ENCODE peak calls at places on chromosome 19, in four cellular contexts. F is HFF-Myc, V is ovary, U is fibroblast of lung. C is an unnamed sample.

GRCh38 chr19:9597027-9597426 is 12.7 kb upstream of the ZNF121 start:
- DNase-seq in F (peak), V (no peak), U (peak), C (peak)

GRCh38 chr19:54473983-54474382 is 887 bp upstream of the CDC42EP5 start:
- DNase-seq in F (no peak), V (no peak), U (no peak), C (no peak)

GRCh38 chr19:38556521-38557174 is 61.1 kb downstream of the MAP4K1 start:
- DNase-seq in F (no peak), V (no peak), U (no peak), C (no peak)

GRCh38 chr19:5905072-5905778 is 553 bp downstream of the VMAC start:
- DNase-seq in F (no peak), V (no peak), U (no peak), C (no peak)

GRCh38 chr19:29476528-29476927 is 49.3 kb upstream of the VSTM2B start:
- DNase-seq in F (no peak), V (no peak), U (no peak), C (no peak)

GRCh38 chr19:36420961-36421748 is 2.7 kb upstream of the ZFP82 start:
- DNase-seq in F (no peak), V (no peak), U (peak), C (peak)

GRCh38 chr19:752652-753517 is 2.0 kb downstream of the MISP start:
- DNase-seq in F (no peak), V (peak), U (peak), C (peak)

GRCh38 chr19:17121736-17122293 is 46.2 kb downstream of the MYO9B start:
- DNase-seq in F (no peak), V (no peak), U (peak), C (no peak)

GRCh38 chr19:18281082-18282020 is at the start of gene JUND:
- DNase-seq in F (peak), V (peak), U (peak), C (peak)

GRCh38 chr19:17441241-17442135 is 7.0 kb downstream of the TMEM221 start:
- DNase-seq in F (no peak), V (no peak), U (peak), C (peak)

GRCh38 chr19:35027851-35028599 is 2.2 kb upstream of the SCN1B start:
- DNase-seq in F (no peak), V (no peak), U (peak), C (no peak)

GRCh38 chr19:30229524-30230174 is 142.5 kb upstream of the ZNF536 start:
- DNase-seq in F (no peak), V (no peak), U (no peak), C (no peak)

GRCh38 chr19:19464339-19465098 is 50.8 kb downstream of the TSSK6 start:
- DNase-seq in F (no peak), V (peak), U (peak), C (peak)

GRCh38 chr19:41541990-41542584 is 33.9 kb upstream of the CEACAM21 start:
- DNase-seq in F (no peak), V (no peak), U (no peak), C (peak)
- TF ChIP-seq CTCF in F (peak), V (no peak), U (peak), C (peak)

GRCh38 chr19:2232286-2233151 is 3.6 kb downstream of the PLEKHJ1 start:
- DNase-seq in F (no peak), V (no peak), U (no peak), C (no peak)
- TF ChIP-seq CTCF in F (no peak), V (no peak), U (no peak), C (no peak)

GRCh38 chr19:12930002-12930645 is 3.4 kb downstream of the FARSA start:
- DNase-seq in F (no peak), V (no peak), U (no peak), C (no peak)
- TF ChIP-seq CTCF in F (peak), V (no peak), U (no peak), C (no peak)

GRCh38 chr19:45200614-45201013 is 22.0 kb downstream of the BLOC1S3 start:
- DNase-seq in F (peak), V (no peak), U (peak), C (peak)
- TF ChIP-seq CTCF in F (peak), V (no peak), U (peak), C (peak)

C was measured in cardiac fibroblast.